ENCODE peak calls at places on chromosomes 1 and 21, in six cellular contexts. W, A, S, B, O and N are unnamed samples.

GRCh38 chr1:82273816-82274215 is 473.1 kb downstream of the ADGRL2 start:
- DNase-seq in W (no peak), A (no peak), S (no peak), B (no peak), O (no peak), N (no peak)

GRCh38 chr1:150567341-150567716 is 12.1 kb downstream of the MCL1 start:
- DNase-seq in W (peak), A (no peak), S (no peak), B (peak), O (peak), N (peak)

GRCh38 chr1:218402771-218403110 is 57.6 kb downstream of the TGFB2 start:
- DNase-seq in W (no peak), A (no peak), S (no peak), B (no peak), O (no peak), N (no peak)

GRCh38 chr1:78113156-78113916 is 67.6 kb downstream of the GIPC2 start:
- DNase-seq in W (no peak), A (no peak), S (no peak), B (no peak), O (no peak), N (peak)

GRCh38 chr1:58964880-58965279 is 181.0 kb upstream of the JUN start:
- DNase-seq in W (no peak), A (no peak), S (no peak), B (peak), O (no peak), N (peak)

GRCh38 chr1:243420369-243420768 is 164.5 kb downstream of the SDCCAG8 start:
- DNase-seq in W (no peak), A (no peak), S (no peak), B (no peak), O (no peak), N (no peak)

GRCh38 chr1:221187174-221187573 is 307.9 kb downstream of the HLX start:
- DNase-seq in W (no peak), A (no peak), S (no peak), B (peak), O (no peak), N (no peak)

GRCh38 chr1:100868364-100868995 is 26.2 kb downstream of the EXTL2 start:
- DNase-seq in W (no peak), A (no peak), S (no peak), B (peak), O (no peak), N (no peak)

GRCh38 chr1:210516675-210517459 is 188.2 kb downstream of the HHAT start:
- DNase-seq in W (no peak), A (no peak), S (no peak), B (no peak), O (no peak), N (no peak)

GRCh38 chr1:35807614-35808375 is at the start of gene AGO4:
- DNase-seq in W (peak), A (peak), S (peak), B (peak), O (peak), N (peak)

GRCh38 chr1:30101016-30101415 is 622.4 kb downstream of the MATN1 start:
- DNase-seq in W (no peak), A (no peak), S (no peak), B (no peak), O (no peak), N (no peak)

GRCh38 chr1:15963968-15964648 is 11.8 kb downstream of the ZBTB17 start:
- DNase-seq in W (no peak), A (no peak), S (no peak), B (no peak), O (no peak), N (no peak)

GRCh38 chr1:27517907-27518718 is 28.1 kb upstream of the WASF2 start:
- DNase-seq in W (no peak), A (no peak), S (no peak), B (no peak), O (peak), N (peak)

GRCh38 chr21:42317341-42317741 is 2.1 kb upstream of the TFF3 start:
- DNase-seq in W (no peak), A (no peak), S (no peak), B (no peak), O (peak), N (no peak)

GRCh38 chr1:10830961-10831669 is 34.7 kb upstream of the CASZ1 start:
- DNase-seq in W (no peak), A (no peak), S (no peak), B (no peak), O (no peak), N (no peak)

GRCh38 chr1:198107041-198107440 is 49.8 kb upstream of the NEK7 start:
- DNase-seq in W (no peak), A (no peak), S (no peak), B (peak), O (no peak), N (no peak)

GRCh38 chr1:213057264-213058059 is 6.4 kb downstream of the RPS6KC1 start:
- DNase-seq in W (no peak), A (no peak), S (no peak), B (no peak), O (no peak), N (no peak)

GRCh38 chr1:159229486-159229885 is 24.8 kb downstream of the ACKR1 start:
- DNase-seq in W (peak), A (no peak), S (no peak), B (no peak), O (no peak), N (no peak)

GRCh38 chr1:85363102-85363501 is 86.7 kb upstream of the BCL10 start:
- DNase-seq in W (no peak), A (no peak), S (no peak), B (no peak), O (no peak), N (no peak)

GRCh38 chr1:20477355-20478071 is 8.5 kb downstream of the CAMK2N1 start:
- DNase-seq in W (no peak), A (no peak), S (peak), B (peak), O (no peak), N (no peak)

GRCh38 chr21:35136586-35137254 is 87.6 kb upstream of the RUNX1 start:
- DNase-seq in W (no peak), A (no peak), S (no peak), B (peak), O (peak), N (no peak)

GRCh38 chr1:233252436-233252835 is 43.1 kb downstream of the PCNX2 start:
- DNase-seq in W (no peak), A (peak), S (no peak), B (no peak), O (peak), N (no peak)

GRCh38 chr1:15624315-15624714 is 7.1 kb downstream of the DDI2 start:
- DNase-seq in W (no peak), A (no peak), S (no peak), B (no peak), O (no peak), N (no peak)

GRCh38 chr1:6359568-6360496 is 33.7 kb downstream of the ACOT7 start:
- DNase-seq in W (peak), A (peak), S (peak), B (peak), O (peak), N (peak)

GRCh38 chr1:66258404-66259105 is 275.4 kb upstream of the SGIP1 start:
- DNase-seq in W (no peak), A (no peak), S (no peak), B (peak), O (no peak), N (peak)

GRCh38 chr1:18725231-18725895 is 94.7 kb downstream of the PAX7 start:
- DNase-seq in W (no peak), A (no peak), S (no peak), B (no peak), O (no peak), N (no peak)

GRCh38 chr1:19367584-19368041 is 55.5 kb downstream of the SLC66A1 start:
- DNase-seq in W (no peak), A (no peak), S (no peak), B (no peak), O (no peak), N (no peak)

GRCh38 chr1:232166942-232167341 is 463.0 kb downstream of the SIPA1L2 start:
- DNase-seq in W (no peak), A (no peak), S (no peak), B (no peak), O (no peak), N (no peak)

GRCh38 chr1:29632436-29633270 is 396.3 kb downstream of the PTPRU start:
- DNase-seq in W (peak), A (no peak), S (no peak), B (peak), O (no peak), N (no peak)

GRCh38 chr1:145884675-145885074 is 991 bp downstream of the ANKRD35 start:
- DNase-seq in W (no peak), A (no peak), S (no peak), B (peak), O (no peak), N (no peak)

GRCh38 chr1:147072371-147073061 is 99.8 kb downstream of the PRKAB2 start:
- DNase-seq in W (no peak), A (peak), S (no peak), B (no peak), O (no peak), N (no peak)

GRCh38 chr1:228793032-228793431 is 57.8 kb downstream of the RHOU start:
- DNase-seq in W (no peak), A (no peak), S (no peak), B (no peak), O (no peak), N (no peak)

GRCh38 chr21:23475518-23476189 is 2131.6 kb downstream of the MRPL39 start:
- DNase-seq in W (no peak), A (no peak), S (no peak), B (no peak), O (no peak), N (no peak)

GRCh38 chr1:198909973-198910372 is 271.1 kb downstream of the PTPRC start:
- DNase-seq in W (no peak), A (no peak), S (no peak), B (peak), O (no peak), N (no peak)

GRCh38 chr1:47439151-47440051 is 1.6 kb downstream of the FOXD2 start:
- DNase-seq in W (peak), A (no peak), S (no peak), B (no peak), O (no peak), N (no peak)

GRCh38 chr1:47438321-47439150 is 692 bp downstream of the FOXD2 start:
- DNase-seq in W (peak), A (no peak), S (no peak), B (no peak), O (peak), N (no peak)

GRCh38 chr1:47436304-47436978 is 1.4 kb upstream of the FOXD2 start:
- DNase-seq in W (peak), A (peak), S (peak), B (peak), O (peak), N (peak)

GRCh38 chr1:47436979-47437517 is 796 bp upstream of the FOXD2 start:
- DNase-seq in W (no peak), A (no peak), S (no peak), B (peak), O (no peak), N (no peak)

DNA sequence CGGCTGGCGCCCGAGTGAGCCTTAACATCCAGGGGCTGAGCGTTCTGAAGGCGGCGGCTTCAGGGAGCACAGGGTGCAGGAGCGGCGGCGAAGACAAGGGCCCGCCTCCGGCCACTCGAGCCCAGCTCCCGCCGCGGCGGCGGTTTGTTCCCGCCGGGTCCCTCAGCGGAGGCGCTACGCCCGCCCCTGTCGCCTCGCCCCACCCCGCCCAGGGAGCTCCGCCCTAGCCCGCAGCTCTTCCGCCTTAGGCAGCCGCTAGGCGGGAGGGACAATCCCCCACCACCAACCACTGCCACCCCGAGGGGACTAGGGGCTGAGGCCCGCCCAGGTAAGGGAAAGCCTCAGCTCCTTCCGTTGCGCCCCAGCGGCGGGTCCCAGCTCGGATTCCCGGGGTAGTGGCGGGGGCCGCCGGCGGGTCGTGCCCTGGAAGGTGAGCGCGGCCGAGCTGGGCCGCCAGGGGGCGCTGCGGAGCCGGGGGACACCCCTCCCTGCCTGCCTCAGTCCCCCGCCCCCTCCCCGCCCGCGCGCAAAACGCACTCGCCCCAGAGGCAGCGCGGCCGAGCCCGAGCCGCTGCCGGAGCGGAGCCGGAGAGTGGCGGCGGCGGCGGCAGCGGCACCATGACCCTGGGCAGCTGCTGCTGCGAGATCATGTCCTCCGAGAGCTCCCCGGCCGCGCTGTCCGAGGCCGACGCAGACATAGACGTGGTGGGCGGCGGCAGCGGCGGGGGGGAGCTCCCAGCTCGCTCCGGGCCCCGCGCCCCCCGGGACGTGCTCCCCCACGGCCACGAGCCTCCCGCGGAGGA is at the start of gene FOXD2:
- DNase-seq in W (peak), A (peak), S (peak), B (peak), O (peak), N (peak)
- TF ChIP-seq POLR2A in W (no peak), A (no peak), S (no peak), B (peak), O (peak), N (peak)

DNA sequence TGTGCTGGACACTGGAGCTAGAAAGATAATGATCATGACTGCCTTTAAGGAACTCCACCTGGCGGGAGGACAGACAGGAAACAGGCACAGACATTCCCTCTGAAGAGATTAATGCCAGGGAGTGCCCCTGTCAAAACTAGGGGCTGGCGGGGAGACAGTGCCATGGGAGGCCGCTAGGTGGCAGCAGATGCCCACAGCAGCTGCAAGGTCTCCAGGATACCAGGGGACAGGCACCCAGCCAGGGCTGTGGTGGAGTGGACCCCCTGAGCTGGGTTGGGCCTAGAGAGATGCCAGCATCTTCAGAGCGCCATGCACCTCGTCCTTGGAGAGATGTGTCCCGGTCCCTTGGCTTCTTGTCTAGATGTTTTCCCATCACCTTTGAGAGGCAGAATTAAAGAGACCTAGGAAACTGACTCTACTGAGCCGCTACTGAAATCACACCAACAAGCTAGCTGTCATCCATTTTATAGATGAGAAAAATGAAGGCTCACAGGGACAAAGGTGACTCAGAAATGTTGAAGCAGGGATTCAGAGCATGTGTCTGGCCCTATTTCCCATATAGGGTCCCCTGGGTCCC is 3.6 kb downstream of the REN start:
- DNase-seq in W (peak), A (peak), S (peak), B (peak), O (peak), N (peak)
- TF ChIP-seq CTCF in W (peak), A (peak), S (peak), B (peak), O (peak), N (peak)

GRCh38 chr1:184623404-184623803 is 131.3 kb downstream of the EDEM3 start:
- DNase-seq in W (no peak), A (no peak), S (no peak), B (no peak), O (peak), N (no peak)
- H3K4me3 ChIP-seq in W (no peak), A (no peak), S (no peak), B (no peak), O (no peak), N (no peak)

GRCh38 chr1:201468844-201469644 is at the start of gene PHLDA3:
- DNase-seq in W (peak), A (peak), S (peak), B (peak), O (peak), N (peak)
- TF ChIP-seq POLR2A in W (no peak), A (no peak), S (peak), B (peak), O (peak), N (peak)

GRCh38 chr1:165671531-165671930 is 26.8 kb downstream of the ALDH9A1 start:
- DNase-seq in W (no peak), A (no peak), S (no peak), B (no peak), O (no peak), N (no peak)
- TF ChIP-seq CTCF in W (no peak), A (no peak), S (no peak), B (no peak), O (no peak), N (no peak)

DNA sequence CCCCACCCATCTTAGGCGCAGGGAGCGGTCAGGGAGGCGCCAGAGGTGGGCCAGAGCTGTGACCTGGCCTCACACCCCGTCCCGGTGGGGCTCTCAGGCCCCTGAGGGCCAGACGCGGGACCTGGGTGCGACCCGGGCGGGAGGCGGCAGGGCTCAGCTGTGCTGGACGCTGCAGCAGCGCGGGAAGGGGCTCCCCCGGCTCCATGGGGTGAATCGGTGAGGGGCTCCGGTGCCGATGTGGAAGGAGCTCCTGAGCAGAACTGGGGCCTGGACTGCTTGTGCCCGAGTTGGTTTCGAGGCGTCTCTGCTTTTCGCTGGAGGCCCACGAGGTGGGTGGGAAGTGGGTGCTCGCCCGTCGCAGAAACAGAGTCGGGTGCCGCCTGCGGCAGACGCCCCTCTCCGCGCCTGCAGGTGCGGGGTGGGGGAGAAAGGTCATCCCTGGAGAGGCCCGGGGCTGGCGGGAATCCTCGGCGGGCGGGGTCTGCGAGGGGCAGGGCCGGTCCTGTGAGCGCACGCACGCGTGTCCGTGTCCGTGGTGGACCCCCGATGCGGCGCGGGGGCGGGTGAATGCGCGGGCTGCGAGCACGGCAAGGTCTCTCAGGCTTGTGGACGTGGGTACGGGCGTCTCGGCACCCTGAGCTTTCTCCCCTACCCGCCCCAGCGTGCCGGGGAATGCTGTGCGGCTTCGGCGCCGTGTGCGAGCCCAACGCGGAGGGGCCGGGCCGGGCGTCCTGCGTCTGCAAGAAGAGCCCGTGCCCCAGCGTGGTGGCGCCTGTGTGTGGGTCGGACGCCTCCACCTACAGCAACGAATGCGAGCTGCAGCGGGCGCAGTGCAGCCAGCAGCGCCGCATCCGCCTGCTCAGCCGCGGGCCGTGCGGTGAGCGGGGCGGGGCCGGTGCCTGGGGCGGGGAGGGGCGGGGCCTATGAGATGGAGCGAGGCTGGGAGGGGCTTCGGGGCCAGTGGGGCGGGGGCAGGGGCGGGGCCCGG is 20.4 kb downstream of the AGRN start:
- DNase-seq in W (peak), A (peak), S (peak), B (peak), O (peak), N (peak)
- H3K4me3 ChIP-seq in W (peak), A (peak), S (peak), B (peak), O (peak), N (no peak)

DNA sequence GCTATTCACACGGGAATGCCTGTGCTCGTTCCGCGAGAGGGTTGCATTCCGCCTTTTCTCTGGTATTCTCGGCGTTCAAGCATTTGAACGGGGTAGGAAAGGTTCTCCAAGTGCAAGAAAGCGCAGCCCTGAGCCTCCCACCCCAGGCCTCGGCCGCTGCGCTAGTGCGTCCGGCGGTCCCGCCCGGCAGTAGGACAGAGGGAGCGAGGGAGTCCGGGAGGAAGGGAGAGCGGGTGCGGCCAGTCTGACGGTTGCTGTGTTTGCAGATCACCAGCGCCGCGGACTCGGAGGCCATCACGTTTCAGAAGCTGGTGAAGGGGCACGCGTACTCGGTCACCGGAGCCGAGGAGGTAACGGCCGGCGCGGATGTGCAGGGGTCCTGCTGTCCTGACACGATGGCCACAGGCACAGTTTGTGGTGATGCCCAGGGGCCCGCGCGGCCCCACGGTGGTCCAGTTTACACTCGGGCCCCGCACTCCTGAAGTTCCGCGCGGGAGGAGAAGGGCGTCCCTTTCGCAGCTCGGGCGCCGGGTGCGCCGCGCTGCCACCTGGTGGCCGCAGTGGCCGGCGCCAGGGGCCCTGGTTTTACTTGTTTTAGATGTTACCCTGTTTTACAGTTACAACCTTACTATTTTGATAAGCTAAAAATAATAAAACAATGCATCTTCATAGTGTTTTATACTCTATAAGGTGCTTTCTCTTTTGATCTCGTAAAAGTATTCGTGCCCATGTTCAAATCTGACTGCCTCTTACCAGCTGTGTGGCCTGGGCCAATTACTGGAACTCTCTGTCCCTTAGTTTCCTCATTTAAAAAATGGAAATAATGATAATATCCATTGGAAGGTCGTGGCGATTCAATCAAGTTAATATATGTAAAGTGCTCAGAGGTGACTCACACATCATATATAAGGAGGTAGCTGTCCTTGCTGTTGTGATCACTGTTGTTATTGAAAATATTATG is 36.7 kb downstream of the CAPN2 start:
- DNase-seq in W (peak), A (peak), S (peak), B (peak), O (peak), N (peak)
- TF ChIP-seq POLR2A in W (no peak), A (no peak), S (no peak), B (no peak), O (no peak), N (peak)